ENCODE peak calls at places on chromosomes 16 and 17, in nine cellular contexts. R is GM23248, V is OCI-LY7, A is MM.1S, M is neural progenitor cell, Y is hepatocyte, I is PC-3, T is HCT116, C is SK-N-SH. H is an unnamed sample. For H4K20me1 and H3K79me2, the result is how much of the 10 kb centered on the place peaks cover.

GRCh38 chr16:14105976-14106375 is 34.9 kb downstream of the MRTFB start:
- DNase-seq in I (no peak), M (no peak), T (no peak), C (no peak), R (no peak), Y (no peak), A (no peak), V (no peak), H (no peak)

GRCh38 chr16:4855371-4855770 is 8.1 kb downstream of the UBN1 start:
- DNase-seq in I (no peak), Y (no peak), A (no peak), V (no peak), T (no peak), M (no peak), R (no peak), C (no peak), H (no peak)

GRCh38 chr17:83145831-83146230 is 66.4 kb downstream of the METRNL start:
- DNase-seq in C (no peak), Y (peak), R (no peak), A (no peak), I (no peak), M (no peak), V (no peak), T (no peak), H (no peak)

GRCh38 chr17:48051706-48052486 is 3.7 kb downstream of the NFE2L1 start:
- DNase-seq in V (no peak), A (no peak), I (no peak), Y (peak), M (peak), R (peak), C (no peak), T (no peak), H (peak)

GRCh38 chr17:78889525-78889924 is 13.5 kb downstream of the CEP295NL start:
- DNase-seq in C (no peak), M (no peak), I (no peak), R (no peak), A (peak), T (no peak), Y (no peak), V (peak), H (no peak)

GRCh38 chr17:82105882-82106696 is 8.1 kb upstream of the FASN start:
- DNase-seq in M (peak), C (peak), I (peak), Y (peak), T (peak), A (peak), R (peak), V (peak), H (peak)

GRCh38 chr17:61986898-61987297 is 59.1 kb upstream of the INTS2 start:
- DNase-seq in C (no peak), V (no peak), R (no peak), T (no peak), A (no peak), Y (no peak), I (peak), M (no peak), H (no peak)

GRCh38 chr17:14730821-14731220 is 429.9 kb downstream of the HS3ST3B1 start:
- DNase-seq in T (no peak), Y (no peak), A (no peak), R (no peak), V (no peak), M (no peak), I (peak), C (no peak), H (no peak)

GRCh38 chr17:6544011-6544370 is 12.4 kb downstream of the PITPNM3 start:
- DNase-seq in V (no peak), T (no peak), Y (no peak), C (no peak), M (no peak), I (no peak), A (no peak), R (no peak), H (no peak)

GRCh38 chr16:3094289-3095027 is 4.6 kb downstream of the ZSCAN10 start:
- DNase-seq in R (peak), A (peak), I (peak), C (peak), V (peak), M (peak), T (peak), Y (no peak), H (peak)

GRCh38 chr17:36546418-36547093 is 1.8 kb downstream of the GGNBP2 start:
- DNase-seq in T (no peak), M (no peak), C (no peak), R (peak), A (no peak), Y (no peak), V (peak), I (no peak), H (no peak)

GRCh38 chr17:21124096-21124495 is 2.7 kb upstream of the DHRS7B start:
- DNase-seq in A (no peak), C (no peak), T (no peak), Y (no peak), I (peak), V (no peak), M (no peak), R (no peak), H (peak)

GRCh38 chr16:3454093-3454492 is 10.6 kb downstream of the NAA60 start:
- DNase-seq in R (peak), I (peak), Y (no peak), A (no peak), C (no peak), T (no peak), M (no peak), V (no peak), H (peak)

GRCh38 chr16:85928411-85928820 is 29.5 kb downstream of the IRF8 start:
- DNase-seq in I (no peak), A (no peak), T (no peak), R (peak), M (no peak), Y (peak), C (no peak), V (no peak), H (no peak)

GRCh38 chr16:12217341-12217740 is 240.8 kb downstream of the SNX29 start:
- DNase-seq in M (no peak), V (no peak), T (no peak), I (no peak), Y (no peak), C (no peak), R (no peak), A (no peak), H (no peak)

GRCh38 chr16:12213180-12213579 is 236.6 kb downstream of the SNX29 start:
- DNase-seq in V (no peak), I (no peak), R (no peak), Y (no peak), M (no peak), C (no peak), A (no peak), T (no peak), H (no peak)

GRCh38 chr16:12215302-12216105 is 239.0 kb downstream of the SNX29 start:
- DNase-seq in Y (no peak), A (no peak), T (no peak), C (peak), I (no peak), R (no peak), M (peak), V (peak), H (peak)

GRCh38 chr16:12211870-12212690 is 235.5 kb downstream of the SNX29 start:
- DNase-seq in R (no peak), I (no peak), T (no peak), M (no peak), Y (peak), C (no peak), V (no peak), A (no peak), H (no peak)

GRCh38 chr16:12214509-12214908 is 238.0 kb downstream of the SNX29 start:
- DNase-seq in T (no peak), A (no peak), V (no peak), I (no peak), M (peak), R (no peak), C (no peak), Y (no peak), H (peak)
- TF ChIP-seq EZH2phosphoT487 in T (no peak), A (no peak), V (no peak), I (no peak), M (no peak), R (no peak), C (no peak), Y (no peak), H (no peak)

GRCh38 chr16:8903004-8903403 is 20.9 kb downstream of the LITAFD start:
- DNase-seq in V (no peak), C (no peak), M (no peak), R (no peak), Y (no peak), A (no peak), T (no peak), I (no peak), H (no peak)
- H4K20me1 ChIP-seq in V (under half), C (under half), M (under half), R (under half), Y (under half), A (under half), T (under half), I (under half), H (under half)

GRCh38 chr16:27323781-27324561 is 10.2 kb downstream of the IL4R start:
- DNase-seq in I (no peak), A (no peak), T (no peak), C (no peak), Y (no peak), M (no peak), R (no peak), V (no peak), H (no peak)
- H3K79me2 ChIP-seq in I (half or more), A (under half), T (half or more), C (half or more), Y (half or more), M (under half), R (half or more), V (under half), H (half or more)

GRCh38 chr17:40317345-40317873 is 8.4 kb downstream of the RARA start:
- DNase-seq in V (peak), I (peak), R (peak), Y (peak), M (peak), A (peak), T (peak), C (peak), H (peak)
- TF ChIP-seq EZH2phosphoT487 in V (no peak), I (no peak), R (no peak), Y (no peak), M (no peak), A (no peak), T (no peak), C (no peak), H (no peak)

GRCh38 chr17:81050645-81051625 is 16.0 kb downstream of the BAIAP2 start:
- DNase-seq in C (no peak), A (no peak), V (no peak), M (no peak), I (no peak), R (no peak), T (no peak), Y (no peak), H (no peak)
- H4K20me1 ChIP-seq in C (half or more), A (under half), V (under half), M (under half), I (under half), R (under half), T (under half), Y (under half), H (under half)